ENCODE peak calls at places on chromosomes 2 and 18, in nine cellular contexts. Y is neural progenitor cell, P is brain microvascular endothelial cell, C is left ventricle myocardium inferior, G is heart left ventricle, L is cardiac muscle cell, K is mammary epithelial cell, Z is lower lobe of right lung, U is fibroblast of lung. X is an unnamed sample.

GRCh38 chr2:3173031-3173430 is 204.6 kb downstream of the EIPR1 start:
- DNase-seq in U (no peak), Y (no peak), C (no peak), Z (peak; percentile 28), G (no peak), K (no peak), L (no peak), P (no peak), X (no peak)

GRCh38 chr2:45237850-45238542 is 228.7 kb upstream of the SIX2 start:
- DNase-seq in P (peak; percentile 98), K (peak; percentile 95), C (peak; percentile 29), G (peak; percentile 28), Z (no peak), U (peak; percentile 97), L (peak; percentile 96), Y (no peak), X (no peak)

GRCh38 chr2:238445409-238446190 is 18.9 kb downstream of the ASB1 start:
- DNase-seq in G (no peak), U (no peak), Y (no peak), L (no peak), C (no peak), Z (no peak), P (no peak), K (no peak), X (no peak)

GRCh38 chr2:79876430-79876829 is 363.6 kb downstream of the CTNNA2 start:
- DNase-seq in K (no peak), L (no peak), C (no peak), P (peak; percentile 1), G (no peak), Z (no peak), U (peak; percentile 7), Y (peak; percentile 58), X (no peak)

GRCh38 chr18:48321586-48321985 is 87.6 kb downstream of the ZBTB7C start:
- DNase-seq in K (no peak), G (no peak), C (no peak), Z (no peak), L (no peak), P (no peak), U (no peak), Y (no peak), X (no peak)

GRCh38 chr2:146532748-146533147 is 1312.1 kb upstream of the ACVR2A start:
- DNase-seq in L (no peak), P (no peak), C (no peak), Y (no peak), K (no peak), U (no peak), G (no peak), Z (no peak), X (no peak)

GRCh38 chr2:18268400-18268799 is 292.1 kb downstream of the RDH14 start:
- DNase-seq in P (peak; percentile 29), K (peak; percentile 23), L (no peak), G (no peak), U (peak; percentile 17), Y (no peak), Z (no peak), C (no peak), X (no peak)

GRCh38 chr2:172464340-172465129 is 37.1 kb downstream of the ITGA6 start:
- DNase-seq in Z (no peak), U (no peak), L (no peak), G (no peak), C (no peak), P (no peak), K (peak; percentile 91), Y (no peak), X (no peak)

GRCh38 chr18:21851327-21851961 is 110.9 kb downstream of the MIB1 start:
- DNase-seq in Z (no peak), K (no peak), C (no peak), U (no peak), L (peak; percentile 46), P (no peak), G (no peak), Y (no peak), X (no peak)
- TF ChIP-seq CTCF in Z (peak; percentile 46), K (peak; percentile 41), C (peak; percentile 60), U (peak; percentile 26), L (peak; percentile 43), P (peak; percentile 19), G (peak; percentile 52), Y (peak; percentile 37), X (peak; percentile 11)

GRCh38 chr2:219701847-219702634 is 74.6 kb downstream of the SLC4A3 start:
- DNase-seq in L (peak; percentile 41), P (no peak), K (no peak), Y (peak; percentile 45), Z (no peak), G (peak; percentile 48), U (peak; percentile 79), C (peak; percentile 30), X (peak; percentile 44)
- H3K36me3 ChIP-seq in L (no peaks in the 10 kb centered on the region), P (no peaks in the 10 kb centered on the region), K (no peaks in the 10 kb centered on the region), Y (no peaks in the 10 kb centered on the region), Z (no peaks in the 10 kb centered on the region), G (no peaks in the 10 kb centered on the region), U (no peaks in the 10 kb centered on the region), C (no peaks in the 10 kb centered on the region), X (no peaks in the 10 kb centered on the region)

DNA sequence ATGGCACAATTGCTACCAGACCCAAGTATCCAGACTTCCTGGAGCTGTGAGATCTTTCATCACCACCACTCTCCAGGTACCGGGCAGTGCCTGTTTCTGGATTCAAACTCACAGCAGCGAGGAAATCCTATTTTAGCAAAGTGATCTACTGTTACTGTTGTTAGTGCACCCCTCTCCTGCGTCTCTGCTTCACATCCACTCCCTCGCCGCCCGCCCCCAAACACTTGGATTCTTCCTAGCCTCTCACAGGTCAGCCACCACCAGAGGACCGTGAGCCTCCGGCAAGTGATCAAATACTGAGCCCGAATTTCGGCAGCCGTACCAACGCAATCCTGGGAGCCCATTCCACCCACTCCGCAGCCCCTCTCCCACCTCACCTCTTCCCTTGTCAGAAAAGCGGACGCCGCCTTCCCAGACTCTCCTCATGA is 519 bp downstream of the METTL4 start:
- DNase-seq in G (peak; percentile 74), U (peak; percentile 76), Y (peak; percentile 84), C (peak; percentile 63), P (peak; percentile 74), L (peak; percentile 82), K (peak; percentile 69), Z (peak; percentile 82), X (peak; percentile 70)
- TF ChIP-seq CTCF in G (no peak), U (no peak), Y (no peak), C (peak; percentile 35), P (peak; percentile 37), L (no peak), K (peak; percentile 35), Z (no peak), X (peak; percentile 39)

GRCh38 chr2:60775048-60775639 is 19.1 kb downstream of the PAPOLG start:
- DNase-seq in Y (no peak), C (no peak), U (no peak), G (no peak), L (no peak), Z (no peak), K (no peak), P (no peak), X (no peak)
- H3K36me3 ChIP-seq in Y (peaks cover 40% of the 10 kb centered on the region), C (peaks cover 91% of the 10 kb centered on the region), U (peaks cover 1% of the 10 kb centered on the region), G (peaks cover 100% of the 10 kb centered on the region), L (peaks cover 58% of the 10 kb centered on the region), Z (peaks cover 99% of the 10 kb centered on the region), K (peaks cover 25% of the 10 kb centered on the region), P (peaks cover 43% of the 10 kb centered on the region), X (peaks cover 100% of the 10 kb centered on the region)

GRCh38 chr18:76437011-76437410 is 58.0 kb downstream of the ZNF516 start:
- DNase-seq in K (no peak), Z (no peak), Y (no peak), U (no peak), G (no peak), L (no peak), C (peak; percentile 66), P (no peak), X (peak; percentile 48)

GRCh38 chr18:76433788-76434187 is 61.3 kb downstream of the ZNF516 start:
- DNase-seq in C (no peak), U (no peak), L (no peak), Y (no peak), G (no peak), P (no peak), K (no peak), Z (no peak), X (no peak)

GRCh38 chr18:76436342-76436741 is 58.7 kb downstream of the ZNF516 start:
- DNase-seq in Z (no peak), P (no peak), U (no peak), Y (no peak), C (no peak), K (no peak), G (no peak), L (no peak), X (no peak)

GRCh38 chr18:76434452-76434851 is 60.6 kb downstream of the ZNF516 start:
- DNase-seq in P (no peak), G (no peak), Y (no peak), Z (no peak), U (no peak), L (no peak), K (no peak), C (no peak), X (no peak)

DNA sequence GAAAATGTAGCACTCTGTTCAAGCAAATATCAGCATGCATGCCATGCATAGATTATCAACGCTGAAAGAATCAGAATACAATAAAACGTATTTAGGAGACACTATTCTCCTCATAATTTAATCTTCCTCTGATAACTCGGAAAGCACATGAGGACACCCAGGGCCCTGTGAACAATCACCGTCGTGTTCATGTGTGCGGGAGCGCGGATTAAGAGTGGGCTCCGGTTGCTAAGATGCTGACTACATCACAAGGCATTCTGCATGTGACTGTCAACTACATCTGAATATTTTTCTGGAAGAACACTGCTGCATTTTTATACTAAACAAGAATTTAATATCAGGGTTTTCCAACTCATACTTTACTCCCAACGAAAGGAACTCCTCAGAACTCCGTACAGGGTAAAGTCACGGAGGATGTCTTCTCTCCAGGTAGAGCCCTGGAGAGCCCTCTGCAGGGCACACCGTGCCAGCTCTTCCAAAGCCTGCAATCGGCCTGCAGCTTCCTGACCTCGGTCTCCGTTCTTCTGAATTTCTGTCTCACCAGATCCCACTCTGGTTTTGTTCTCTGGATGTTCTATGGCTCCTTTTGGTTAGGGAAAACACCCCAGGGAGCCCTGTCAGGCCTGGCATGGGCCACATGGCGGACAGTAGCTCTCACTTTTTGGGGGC is 59.6 kb downstream of the ZNF516 start:
- DNase-seq in C (no peak), Z (no peak), K (no peak), P (no peak), L (no peak), G (no peak), Y (no peak), U (no peak), X (no peak)
- TF ChIP-seq CTCF in C (no peak), Z (no peak), K (no peak), P (peak; percentile 39), L (no peak), G (no peak), Y (peak; percentile 41), U (no peak), X (no peak)

GRCh38 chr2:197398913-197399312 is 35.9 kb downstream of the SF3B1 start:
- DNase-seq in U (no peak), P (no peak), Y (no peak), G (no peak), K (no peak), Z (no peak), C (no peak), L (no peak), X (no peak)

GRCh38 chr2:197405582-197405981 is 29.2 kb downstream of the SF3B1 start:
- DNase-seq in L (no peak), Z (no peak), Y (no peak), U (no peak), C (no peak), G (no peak), P (no peak), K (no peak), X (no peak)

GRCh38 chr2:197399887-197400540 is 34.8 kb downstream of the SF3B1 start:
- DNase-seq in G (no peak), C (no peak), K (no peak), U (peak; percentile 47), L (no peak), P (no peak), Y (no peak), Z (no peak), X (no peak)
- H3K36me3 ChIP-seq in G (peaks cover 100% of the 10 kb centered on the region), C (peaks cover 100% of the 10 kb centered on the region), K (peaks cover 54% of the 10 kb centered on the region), U (peaks cover 9% of the 10 kb centered on the region), L (peaks cover 100% of the 10 kb centered on the region), P (peaks cover 86% of the 10 kb centered on the region), Y (peaks cover 87% of the 10 kb centered on the region), Z (peaks cover 100% of the 10 kb centered on the region), X (peaks cover 94% of the 10 kb centered on the region)